ENCODE peak calls at places on chromosomes 12 and 14, in ten cellular contexts. T is foreskin fibroblast; A is dorsolateral prefrontal cortex; E is astrocyte; L is CD8-positive, alpha-beta T cell; F is psoas muscle; Y is astrocyte of the spinal cord; K is GM06990; N is endodermal cell; M is cardiac fibroblast. P is an unnamed sample.

GRCh38 chr12:5456025-5456424 is 24.1 kb downstream of the NTF3 start:
- DNase-seq in F (no peak), Y (no peak), K (no peak), N (no peak), E (no peak), T (no peak), A (no peak), L (no peak), M (no peak), P (no peak)

GRCh38 chr12:124734224-124734788 is 129.4 kb downstream of the SCARB1 start:
- DNase-seq in E (no peak), N (peak; percentile 97), T (no peak), L (no peak), K (no peak), F (no peak), M (no peak), A (no peak), Y (no peak), P (peak; percentile 56)

GRCh38 chr12:56266634-56267442 is at the start of gene COQ10A:
- DNase-seq in L (peak; percentile 82), A (peak; percentile 81), Y (peak; percentile 84), F (peak; percentile 89), E (peak; percentile 77), N (peak; percentile 99), K (peak; percentile 91), T (peak; percentile 77), M (peak; percentile 85), P (peak; percentile 90)

GRCh38 chr14:65290830-65291229 is 121.7 kb upstream of the FUT8 start:
- DNase-seq in N (no peak), K (no peak), M (peak; percentile 77), E (peak; percentile 93), T (peak; percentile 88), Y (peak; percentile 71), A (no peak), F (no peak), L (no peak), P (peak; percentile 73)

GRCh38 chr12:52542157-52542556 is 10.8 kb downstream of the KRT71 start:
- DNase-seq in E (no peak), A (no peak), N (no peak), F (no peak), Y (no peak), L (no peak), K (no peak), M (no peak), T (no peak), P (no peak)

GRCh38 chr12:10584415-10584814 is 29.0 kb downstream of the MAGOHB start:
- DNase-seq in L (no peak), N (no peak), Y (peak; percentile 2), T (no peak), F (no peak), K (no peak), E (no peak), A (no peak), M (no peak), P (peak; percentile 8)

GRCh38 chr14:27881646-27882045 is 884.9 kb upstream of the FOXG1 start:
- DNase-seq in E (no peak), T (no peak), M (no peak), N (no peak), A (no peak), L (no peak), K (no peak), Y (no peak), F (no peak), P (no peak)

GRCh38 chr12:52949413-52950331 is 754 bp downstream of the KRT18 start:
- DNase-seq in E (peak; percentile 95), F (no peak), T (peak; percentile 48), L (no peak), K (no peak), M (peak; percentile 92), N (peak; percentile 92), Y (peak; percentile 92), A (no peak), P (peak; percentile 96)

GRCh38 chr14:65035049-65035448 is 48.4 kb downstream of the FNTB start:
- DNase-seq in L (no peak), A (peak; percentile 57), K (no peak), Y (no peak), E (no peak), T (peak; percentile 18), M (peak; percentile 78), F (no peak), N (no peak), P (peak; percentile 18)

GRCh38 chr14:77311217-77311616 is 9.5 kb downstream of the POMT2 start:
- DNase-seq in L (no peak), F (no peak), E (no peak), Y (no peak), A (no peak), T (peak; percentile 59), M (peak; percentile 32), K (no peak), N (no peak), P (peak; percentile 94)

GRCh38 chr12:93184664-93185368 is 192.9 kb upstream of the NUDT4 start:
- DNase-seq in T (no peak), M (no peak), Y (no peak), E (no peak), L (no peak), K (peak; percentile 42), F (no peak), N (no peak), A (no peak), P (no peak)

GRCh38 chr12:53052419-53053222 is 2.8 kb downstream of the TNS2 start:
- DNase-seq in Y (peak; percentile 85), K (no peak), N (peak; percentile 49), E (peak; percentile 63), M (peak; percentile 93), T (peak; percentile 81), A (peak; percentile 92), L (no peak), F (peak; percentile 92), P (peak; percentile 86)

GRCh38 chr14:77498120-77498979 is at the start of gene ISM2:
- DNase-seq in L (peak; percentile 17), N (peak; percentile 84), F (no peak), Y (no peak), T (peak; percentile 41), A (no peak), K (peak; percentile 62), E (peak; percentile 8), M (peak; percentile 42), P (peak; percentile 34)

GRCh38 chr14:52003324-52003723 is 14.0 kb downstream of the RTRAF start:
- DNase-seq in Y (peak; percentile 77), E (peak; percentile 39), K (no peak), F (no peak), T (peak; percentile 45), L (no peak), N (no peak), M (peak; percentile 89), A (no peak), P (peak; percentile 55)

GRCh38 chr14:53942970-53943750 is 13.5 kb downstream of the BMP4 start:
- DNase-seq in E (no peak), Y (no peak), N (peak; percentile 73), T (no peak), K (no peak), F (no peak), M (no peak), L (no peak), A (no peak), P (no peak)
- H3K4me3 ChIP-seq in E (no peak overlapping the region), Y (no peak overlapping the region), N (no peak overlapping the region), T (no peak overlapping the region), K (no peak overlapping the region), F (no peak overlapping the region), M (no peak overlapping the region), L (no peak overlapping the region), A (no peak overlapping the region), P (no peak overlapping the region)

DNA sequence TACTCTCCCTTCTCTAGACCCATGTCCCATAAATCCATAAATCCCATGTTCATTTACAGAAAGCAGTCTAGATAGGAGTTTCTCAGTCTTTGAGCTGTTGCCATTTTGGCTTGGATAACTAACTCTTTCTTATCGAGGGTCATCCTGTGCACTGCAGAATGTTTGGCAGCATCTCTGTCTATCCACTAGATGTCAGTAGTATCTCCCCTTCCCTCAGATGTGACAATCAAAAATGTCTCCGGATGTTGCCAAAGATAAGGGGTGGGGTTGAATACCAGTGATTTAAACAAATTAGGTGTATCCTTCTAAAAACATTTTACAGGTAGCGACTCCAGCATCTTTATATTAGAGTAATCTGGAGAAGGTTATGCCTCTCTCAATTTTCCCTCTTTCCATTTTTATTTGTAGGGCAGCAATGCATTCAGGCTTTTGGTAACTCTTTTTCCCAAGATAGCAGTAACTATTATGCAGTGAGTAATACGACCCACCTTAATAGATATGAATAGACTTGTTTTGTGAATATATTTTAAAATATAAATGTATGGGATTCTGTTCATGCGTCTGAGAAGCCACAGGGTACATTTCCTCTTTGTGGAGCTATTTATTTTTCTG is 100.7 kb downstream of the LRRK2 start:
- DNase-seq in E (no peak), Y (peak; percentile 14), N (peak; percentile 57), F (no peak), M (peak; percentile 2), A (no peak), L (no peak), K (peak; percentile 14), T (peak; percentile 7), P (no peak)
- TF ChIP-seq CTCF in E (peak; percentile 33), Y (peak; percentile 66), N (peak; percentile 82), F (peak; percentile 14), M (peak; percentile 62), A (peak; percentile 57), L (no peak), K (peak; percentile 82), T (peak; percentile 44), P (peak; percentile 53)

GRCh38 chr14:71563754-71564153 is 368.5 kb upstream of the RGS6 start:
- DNase-seq in E (no peak), N (no peak), M (no peak), T (no peak), A (no peak), Y (no peak), F (no peak), K (peak; percentile 38), L (no peak), P (no peak)
- H3K4me3 ChIP-seq in E (no peak overlapping the region), N (no peak overlapping the region), M (no peak overlapping the region), T (no peak overlapping the region), A (no peak overlapping the region), Y (no peak overlapping the region), F (no peak overlapping the region), K (no peak overlapping the region), L (no peak overlapping the region), P (no peak overlapping the region)

DNA sequence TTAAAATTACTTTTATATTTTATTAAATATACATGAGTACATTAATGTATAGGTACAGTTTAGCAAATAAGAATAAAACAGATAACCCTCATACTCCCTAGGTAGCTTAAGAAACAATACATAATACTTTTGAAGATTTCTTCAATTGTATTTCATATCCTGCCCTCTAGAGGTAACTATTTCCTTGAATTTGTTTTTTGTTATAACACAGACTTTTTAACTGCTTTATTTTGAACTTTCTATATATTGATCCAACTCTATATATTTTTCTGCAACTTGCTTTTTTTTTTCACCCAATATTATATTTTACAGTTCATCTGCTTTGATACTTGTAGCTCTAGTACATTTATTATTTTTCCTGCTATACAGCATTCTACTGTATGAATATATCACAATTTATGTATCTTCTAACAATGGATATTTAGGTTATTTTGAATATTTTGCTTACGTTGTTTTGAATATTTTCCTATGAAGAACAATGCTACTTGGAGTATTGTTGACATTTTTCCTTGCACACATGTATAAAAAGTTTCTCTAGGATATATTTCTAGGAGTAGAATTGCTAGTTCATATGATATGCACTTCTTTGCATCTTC is 72.8 kb upstream of the ABCD2 start:
- DNase-seq in K (no peak), A (no peak), Y (peak; percentile 11), L (no peak), F (no peak), N (no peak), E (peak; percentile 4), M (peak; percentile 24), T (no peak), P (peak; percentile 8)
- TF ChIP-seq CTCF in K (peak; percentile 18), A (peak; percentile 65), Y (peak; percentile 22), L (peak; percentile 61), F (peak; percentile 39), N (peak; percentile 69), E (peak; percentile 16), M (peak; percentile 16), T (no peak), P (no peak)